ENCODE peak calls at places on chromosome 1, in six cellular contexts. U is Peyer's patch; C is HTR-8/SVneo; Y is GM23338; W is small intestine; O is activated CD8-positive, alpha-beta memory T cell treated with anti-CD3 and anti-CD28 coated beads, Interleukin-2, amount 50 U/mL, for 48 hours. Q is an unnamed sample.

GRCh38 chr1:222247811-222248310 is 300.0 kb downstream of the HHIPL2 start:
- DNase-seq in U (no peak), W (no peak), O (no peak), Y (no peak), C (no peak), Q (no peak)

GRCh38 chr1:173149887-173150286 is 57.2 kb downstream of the TNFSF4 start:
- DNase-seq in U (no peak), Y (no peak), O (no peak), W (no peak), C (peak), Q (no peak)

GRCh38 chr1:5481889-5482288 is 510.3 kb downstream of the NPHP4 start:
- DNase-seq in O (peak), U (no peak), C (no peak), W (no peak), Y (no peak), Q (peak)

GRCh38 chr1:49036700-49037099 is 260.0 kb upstream of the BEND5 start:
- DNase-seq in C (no peak), W (no peak), Y (peak), O (no peak), U (no peak), Q (no peak)

GRCh38 chr1:98119793-98120192 is 199.0 kb upstream of the DPYD start:
- DNase-seq in Y (peak), C (no peak), W (peak), O (no peak), U (no peak), Q (no peak)

GRCh38 chr1:222880586-222880985 is 65.7 kb downstream of the DISP1 start:
- DNase-seq in W (no peak), U (no peak), O (peak), C (peak), Y (no peak), Q (peak)

GRCh38 chr1:83053446-83053845 is 945.5 kb downstream of the TTLL7 start:
- DNase-seq in C (no peak), Y (no peak), O (no peak), W (no peak), U (no peak), Q (no peak)

GRCh38 chr1:38958967-38959366 is 17.3 kb upstream of the RHBDL2 start:
- DNase-seq in O (no peak), Y (no peak), C (no peak), W (no peak), U (no peak), Q (no peak)

GRCh38 chr1:91751281-91751680 is 134.7 kb downstream of the TGFBR3 start:
- DNase-seq in C (no peak), U (no peak), W (no peak), O (no peak), Y (no peak), Q (no peak)

GRCh38 chr1:115237507-115237906 is 100.5 kb downstream of the NGF start:
- DNase-seq in O (no peak), W (peak), C (no peak), Y (no peak), U (no peak), Q (no peak)

GRCh38 chr1:240093120-240093961 is 1.7 kb downstream of the FMN2 start:
- DNase-seq in U (no peak), C (no peak), W (no peak), Y (peak), O (no peak), Q (no peak)

GRCh38 chr1:109151146-109151545 is 37.2 kb downstream of the ELAPOR1 start:
- DNase-seq in U (no peak), O (no peak), C (peak), W (peak), Y (peak), Q (no peak)

GRCh38 chr1:89723863-89724262 is 90.9 kb downstream of the LRRC8C start:
- DNase-seq in C (no peak), W (no peak), U (no peak), Y (no peak), O (no peak), Q (no peak)

GRCh38 chr1:240352769-240353168 is 259.2 kb downstream of the GREM2 start:
- DNase-seq in O (no peak), Y (no peak), W (no peak), C (peak), U (no peak), Q (no peak)

GRCh38 chr1:207797229-207797973 is 45.5 kb downstream of the CD46 start:
- DNase-seq in Y (peak), W (peak), C (peak), O (peak), U (peak), Q (peak)

GRCh38 chr1:147771216-147772125 is 11.1 kb upstream of the GJA5 start:
- DNase-seq in W (no peak), C (no peak), U (no peak), Y (no peak), O (no peak), Q (no peak)

Q was measured in activated T-cell treated with anti-CD3 and anti-CD28 coated beads, Interleukin-2, amount 50 U/mL, for 24 hours.